ENCODE peak calls at places on chromosomes 12 and 14, in seven cellular contexts. T is neural progenitor cell, I is PC-9, M is aorta, L is tibial nerve, Y is stomach, W is tibial artery. N is an unnamed sample.

GRCh38 chr12:108367436-108367835 is 28.3 kb upstream of the CMKLR1 start:
- DNase-seq in T (no peak), I (no peak), M (peak), L (peak), Y (no peak), W (peak), N (no peak)

GRCh38 chr12:90331821-90332220 is 623.2 kb downstream of the CCER1 start:
- DNase-seq in T (no peak), I (no peak), M (no peak), L (no peak), Y (no peak), W (no peak), N (no peak)

GRCh38 chr12:76274699-76275098 is 73.5 kb downstream of the BBS10 start:
- DNase-seq in T (no peak), I (no peak), M (no peak), L (no peak), Y (no peak), W (no peak), N (no peak)

GRCh38 chr12:74891276-74891675 is 318.4 kb downstream of the KCNC2 start:
- DNase-seq in T (no peak), I (peak), M (no peak), L (no peak), Y (no peak), W (no peak), N (no peak)

GRCh38 chr14:42112108-42112507 is 505.4 kb downstream of the LRFN5 start:
- DNase-seq in T (no peak), I (no peak), M (no peak), L (no peak), Y (no peak), W (no peak), N (no peak)

GRCh38 chr12:130504110-130504835 is 166.6 kb downstream of the PIWIL1 start:
- DNase-seq in T (peak), I (no peak), M (no peak), L (no peak), Y (no peak), W (no peak), N (no peak)

GRCh38 chr14:43778956-43779639 is 728.0 kb downstream of the FSCB start:
- DNase-seq in T (no peak), I (no peak), M (no peak), L (no peak), Y (no peak), W (no peak), N (no peak)

GRCh38 chr12:53803194-53803593 is 51.4 kb upstream of the CISTR start:
- DNase-seq in T (no peak), I (no peak), M (no peak), L (no peak), Y (no peak), W (no peak), N (no peak)

GRCh38 chr12:48286665-48287064 is 64.1 kb downstream of the ZNF641 start:
- DNase-seq in T (peak), I (no peak), M (no peak), L (peak), Y (no peak), W (no peak), N (no peak)

GRCh38 chr12:52566847-52567291 is 6.8 kb downstream of the KRT74 start:
- DNase-seq in T (no peak), I (no peak), M (no peak), L (no peak), Y (no peak), W (no peak), N (peak)

GRCh38 chr14:101715209-101716076 is 46.1 kb upstream of the PPP2R5C start:
- DNase-seq in T (no peak), I (no peak), M (no peak), L (no peak), Y (peak), W (no peak), N (no peak)

GRCh38 chr12:117907108-117907689 is 61.6 kb downstream of the KSR2 start:
- DNase-seq in T (no peak), I (no peak), M (no peak), L (no peak), Y (peak), W (no peak), N (no peak)

GRCh38 chr12:47277071-47277408 is 197.3 kb upstream of the AMIGO2 start:
- DNase-seq in T (no peak), I (no peak), M (no peak), L (no peak), Y (peak), W (no peak), N (no peak)

GRCh38 chr14:69695664-69696527 is 71.0 kb upstream of the SRSF5 start:
- DNase-seq in T (peak), I (no peak), M (no peak), L (no peak), Y (peak), W (no peak), N (no peak)

GRCh38 chr14:23406244-23406643 is 1.8 kb downstream of the MYH6 start:
- DNase-seq in T (no peak), I (no peak), M (no peak), L (no peak), Y (no peak), W (no peak), N (no peak)

GRCh38 chr12:40325349-40325960 is 100.7 kb downstream of the LRRK2 start:
- DNase-seq in T (peak), I (peak), M (no peak), L (no peak), Y (no peak), W (no peak), N (no peak)

GRCh38 chr12:50061172-50061571 is 3.8 kb downstream of the ASIC1 start:
- DNase-seq in T (no peak), I (no peak), M (no peak), L (no peak), Y (no peak), W (no peak), N (no peak)

GRCh38 chr12:12518464-12518845 is 44.2 kb downstream of the DUSP16 start:
- DNase-seq in T (no peak), I (no peak), M (no peak), L (no peak), Y (no peak), W (no peak), N (no peak)
- H3K27ac ChIP-seq in T (no peak), I (no peak), M (no peak), L (no peak), Y (peak), W (no peak), N (no peak)

GRCh38 chr12:62654558-62655241 is 188.1 kb downstream of the MON2 start:
- DNase-seq in T (no peak), I (no peak), M (no peak), L (no peak), Y (no peak), W (no peak), N (no peak)
- H3K27ac ChIP-seq in T (no peak), I (no peak), M (no peak), L (no peak), Y (no peak), W (no peak), N (no peak)

DNA sequence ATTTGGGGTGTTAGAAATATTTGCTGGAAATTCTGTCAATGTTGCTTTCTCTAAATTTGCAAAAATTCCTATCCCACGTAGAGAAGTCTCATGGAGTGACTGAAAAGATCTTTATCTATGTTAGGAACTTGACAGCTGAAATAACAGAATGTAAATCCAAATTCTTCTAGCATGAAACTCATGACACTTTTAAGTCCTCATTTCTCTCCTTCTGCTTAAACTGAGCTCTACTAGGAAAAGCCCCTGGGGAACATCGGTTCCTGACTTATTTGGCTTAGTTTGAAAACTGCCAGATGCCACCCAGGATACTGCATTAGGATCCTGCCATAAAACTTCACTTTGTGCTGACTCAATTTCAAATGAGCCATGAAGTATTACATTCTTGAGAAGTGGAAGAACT is 426.0 kb downstream of the GALC start:
- DNase-seq in T (no peak), I (no peak), M (no peak), L (no peak), Y (no peak), W (no peak), N (no peak)
- H3K27ac ChIP-seq in T (no peak), I (no peak), M (no peak), L (peak), Y (no peak), W (no peak), N (no peak)

DNA sequence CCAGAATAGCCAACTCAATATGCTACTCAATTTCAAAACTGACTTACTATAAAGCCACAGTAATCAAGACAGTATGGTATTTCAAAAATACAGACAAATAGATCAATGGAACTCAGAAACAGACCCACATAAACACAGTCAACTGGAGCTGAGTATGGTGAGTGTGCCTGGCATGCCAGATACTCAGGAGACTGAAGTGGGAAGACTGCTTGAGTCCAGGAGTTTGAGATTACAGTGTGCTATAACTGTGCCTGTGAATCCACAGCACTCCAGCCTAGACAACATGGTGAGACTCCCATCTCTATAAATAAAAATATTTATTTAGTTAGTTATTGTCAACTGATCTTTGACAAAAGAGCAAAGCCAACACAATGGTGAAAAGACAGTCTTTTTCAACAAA is 81.8 kb downstream of the NUMB start:
- DNase-seq in T (no peak), I (no peak), M (no peak), L (no peak), Y (no peak), W (no peak), N (no peak)
- H3K27ac ChIP-seq in T (no peak), I (no peak), M (no peak), L (no peak), Y (no peak), W (no peak), N (no peak)

GRCh38 chr12:93201990-93202389 is 175.7 kb upstream of the NUDT4 start:
- DNase-seq in T (no peak), I (no peak), M (no peak), L (no peak), Y (no peak), W (no peak), N (no peak)

GRCh38 chr12:93205361-93205760 is 172.4 kb upstream of the NUDT4 start:
- DNase-seq in T (no peak), I (no peak), M (no peak), L (no peak), Y (no peak), W (no peak), N (no peak)

GRCh38 chr12:93204896-93205295 is 172.8 kb upstream of the NUDT4 start:
- DNase-seq in T (no peak), I (no peak), M (no peak), L (no peak), Y (no peak), W (no peak), N (no peak)

GRCh38 chr12:93202688-93203087 is 175.0 kb upstream of the NUDT4 start:
- DNase-seq in T (no peak), I (no peak), M (no peak), L (no peak), Y (no peak), W (no peak), N (no peak)

GRCh38 chr12:93203361-93203760 is 174.4 kb upstream of the NUDT4 start:
- DNase-seq in T (no peak), I (no peak), M (no peak), L (no peak), Y (no peak), W (no peak), N (no peak)
- H3K27ac ChIP-seq in T (no peak), I (no peak), M (no peak), L (no peak), Y (no peak), W (no peak), N (no peak)

DNA sequence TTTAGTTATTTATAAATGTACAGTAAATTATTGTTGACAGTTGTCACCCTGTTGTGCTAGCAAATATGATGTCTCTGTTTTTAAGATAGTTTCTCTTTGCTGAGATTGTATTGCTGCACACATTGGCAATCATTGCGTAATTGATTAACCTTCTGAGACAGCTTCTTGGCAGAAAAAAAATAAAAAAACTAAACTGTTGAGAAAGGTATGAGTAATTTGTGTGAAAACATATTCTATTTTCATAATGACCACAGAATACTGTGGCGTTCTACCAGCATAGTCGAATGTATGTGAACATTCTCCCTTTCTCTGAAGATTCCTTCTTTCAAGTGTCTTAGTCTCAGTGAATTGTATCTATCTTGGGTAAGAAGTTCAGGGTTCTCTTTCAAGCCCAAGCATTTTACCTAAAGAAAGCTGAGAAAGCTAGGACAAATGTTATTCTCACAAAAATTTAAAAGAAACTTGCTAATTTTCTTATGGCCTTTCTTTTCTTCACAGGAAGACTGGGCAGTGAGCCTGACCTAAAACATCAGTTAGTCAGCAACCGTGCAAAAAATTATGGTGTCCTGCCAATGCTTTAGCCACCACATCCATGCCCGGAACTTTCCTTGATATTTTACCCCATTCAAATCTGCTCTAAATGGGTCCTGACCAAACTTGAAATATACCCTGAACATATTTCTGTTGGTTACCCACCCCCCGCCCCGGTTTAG is 69.0 kb upstream of the REP15 start:
- DNase-seq in T (no peak), I (peak), M (peak), L (peak), Y (no peak), W (peak), N (no peak)
- H3K27ac ChIP-seq in T (no peak), I (peak), M (no peak), L (peak), Y (peak), W (peak), N (no peak)

GRCh38 chr12:56280849-56281248 is 14.1 kb downstream of the COQ10A start:
- DNase-seq in T (no peak), I (no peak), M (no peak), L (no peak), Y (no peak), W (no peak), N (no peak)
- H3K27ac ChIP-seq in T (no peak), I (peak), M (no peak), L (no peak), Y (no peak), W (no peak), N (no peak)

DNA sequence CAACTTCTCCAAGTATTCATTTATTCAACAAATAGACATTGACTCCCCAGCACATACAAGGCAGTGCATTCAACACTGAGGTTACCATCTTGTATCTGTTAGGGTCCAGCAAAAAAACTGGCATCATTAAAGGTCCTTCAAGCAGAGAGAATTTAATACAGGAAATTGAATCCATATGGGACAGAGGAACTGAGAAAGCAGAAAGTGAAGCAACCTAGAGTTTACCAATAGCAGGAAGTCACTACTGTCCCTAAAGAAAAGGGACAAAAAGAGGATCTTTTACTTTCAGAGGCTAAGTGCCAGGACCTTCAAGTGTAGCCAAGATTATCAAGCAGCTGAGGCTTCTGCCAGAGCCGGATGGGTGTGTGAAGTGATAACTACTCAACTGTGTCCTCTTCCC is 237.8 kb upstream of the TBX3 start:
- DNase-seq in T (no peak), I (no peak), M (no peak), L (no peak), Y (no peak), W (no peak), N (no peak)
- H3K27ac ChIP-seq in T (no peak), I (no peak), M (no peak), L (no peak), Y (no peak), W (no peak), N (no peak)

GRCh38 chr12:10361084-10361483 is 28.8 kb downstream of the KLRK1 start:
- DNase-seq in T (no peak), I (no peak), M (no peak), L (no peak), Y (no peak), W (no peak), N (no peak)
- H3K27ac ChIP-seq in T (no peak), I (peak), M (no peak), L (peak), Y (peak), W (peak), N (no peak)

GRCh38 chr12:125220404-125221273 is 155.4 kb downstream of the AACS start:
- DNase-seq in T (no peak), I (no peak), M (no peak), L (no peak), Y (peak), W (no peak), N (no peak)
- H3K27ac ChIP-seq in T (no peak), I (no peak), M (no peak), L (peak), Y (no peak), W (no peak), N (no peak)

N was measured in CD8-positive, alpha-beta T cell.